ENCODE peak calls at places on chromosomes 5 and 9, in four cellular contexts. F is iris pigment epithelial cell, H is A549, Z is fibroblast of the conjunctiva. C is an unnamed sample.

GRCh38 chr9:114372971-114373591 is 14.7 kb downstream of the AKNA start:
- DNase-seq in H (no peak), F (no peak), Z (no peak), C (peak)

GRCh38 chr5:131198625-131199024 is 27.9 kb downstream of the LYRM7 start:
- DNase-seq in Z (peak), H (no peak), F (peak), C (no peak)

GRCh38 chr9:76717176-76717575 is 47.1 kb upstream of the PCA3 start:
- DNase-seq in Z (no peak), F (no peak), H (no peak), C (no peak)

GRCh38 chr9:134366223-134367031 is 40.2 kb downstream of the RXRA start:
- DNase-seq in H (peak), Z (peak), F (peak), C (peak)

GRCh38 chr9:99365233-99365980 is 143.3 kb downstream of the SEC61B start:
- DNase-seq in F (peak), Z (no peak), H (no peak), C (peak)

GRCh38 chr5:138580001-138580400 is 4.8 kb upstream of the HSPA9 start:
- DNase-seq in Z (no peak), F (no peak), H (no peak), C (no peak)

GRCh38 chr5:74206571-74207550 is 433.7 kb downstream of the ENC1 start:
- DNase-seq in F (peak), Z (peak), H (no peak), C (peak)

GRCh38 chr5:160923927-160924705 is 72.1 kb upstream of the ATP10B start:
- DNase-seq in F (no peak), Z (no peak), H (no peak), C (peak)

GRCh38 chr9:136756836-136757235 is 1.2 kb downstream of the LCN8 start:
- DNase-seq in F (no peak), H (no peak), Z (no peak), C (no peak)

GRCh38 chr5:56012281-56012963 is 17.7 kb upstream of the IL6ST start:
- DNase-seq in H (no peak), Z (no peak), F (peak), C (no peak)

GRCh38 chr9:123135458-123135857 is 102.0 kb downstream of the GPR21 start:
- DNase-seq in F (no peak), Z (no peak), H (no peak), C (no peak)

GRCh38 chr5:169020102-169020501 is 280.8 kb downstream of the SLIT3 start:
- DNase-seq in Z (no peak), H (peak), F (peak), C (peak)

GRCh38 chr5:131735393-131735792 is 61.4 kb downstream of the FNIP1 start:
- DNase-seq in F (no peak), H (no peak), Z (no peak), C (no peak)

GRCh38 chr9:27125030-27125429 is 16.0 kb downstream of the TEK start:
- DNase-seq in Z (peak), F (peak), H (peak), C (peak)

GRCh38 chr9:102124465-102124864 is 386.0 kb upstream of the GRIN3A start:
- DNase-seq in H (no peak), Z (no peak), F (no peak), C (no peak)

GRCh38 chr9:117643288-117643654 is 60.9 kb upstream of the TLR4 start:
- DNase-seq in Z (no peak), F (no peak), H (no peak), C (no peak)

GRCh38 chr9:27154923-27155322 is 45.9 kb downstream of the TEK start:
- DNase-seq in H (no peak), F (peak), Z (no peak), C (peak)

GRCh38 chr9:135978650-135979461 is 17.7 kb upstream of the UBAC1 start:
- DNase-seq in F (no peak), H (no peak), Z (no peak), C (no peak)

GRCh38 chr5:54861212-54861894 is 124.0 kb downstream of the ESM1 start:
- DNase-seq in Z (no peak), F (peak), H (no peak), C (peak)

GRCh38 chr5:31452314-31452713 is 79.6 kb downstream of the DROSHA start:
- DNase-seq in Z (no peak), F (no peak), H (no peak), C (no peak)

GRCh38 chr9:108580021-108580439 is 275.8 kb downstream of the ACTL7B start:
- DNase-seq in H (peak), F (peak), Z (no peak), C (peak)

GRCh38 chr5:119357815-119358559 is 2.2 kb downstream of the TNFAIP8 start:
- DNase-seq in Z (no peak), H (no peak), F (no peak), C (no peak)

GRCh38 chr5:140227046-140227445 is 52.1 kb downstream of the CYSTM1 start:
- DNase-seq in F (no peak), H (no peak), Z (no peak), C (no peak)

GRCh38 chr9:97386265-97386633 is 25.6 kb upstream of the TDRD7 start:
- DNase-seq in H (no peak), F (no peak), Z (no peak), C (no peak)

GRCh38 chr5:177496111-177497010 is 1.0 kb downstream of the PDLIM7 start:
- DNase-seq in H (peak), Z (peak), F (peak), C (peak)

GRCh38 chr5:15285901-15286583 is 213.9 kb upstream of the FBXL7 start:
- DNase-seq in H (no peak), F (peak), Z (no peak), C (no peak)

GRCh38 chr9:119365291-119366027 is 3.8 kb downstream of the BRINP1 start:
- DNase-seq in F (peak), H (peak), Z (no peak), C (peak)

C was measured in renal cortical epithelial cell.